ENCODE peak calls at places on chromosomes 12 and 14, in ten cellular contexts. J is ascending aorta, K is GM23248, Y is GM23338, A is mammary epithelial cell, Q is HL-60, W is cardiac muscle cell, T is ovary, I is PC-3, B is lower lobe of right lung. S is an unnamed sample. For H3K27me3, the result is how much of the 10 kb centered on the place peaks cover.

GRCh38 chr14:69483765-69484443 is 624 bp upstream of the PLEKHD1 start:
- DNase-seq in K (peak), Y (peak), J (no peak), I (peak), W (peak), B (no peak), T (peak), A (peak), Q (no peak), S (no peak)

GRCh38 chr14:62081012-62081612 is 318.9 kb downstream of the SNAPC1 start:
- DNase-seq in J (no peak), Q (no peak), Y (no peak), T (no peak), B (no peak), A (no peak), I (no peak), W (no peak), K (no peak), S (peak)

GRCh38 chr12:66240106-66240820 is 51.2 kb downstream of the IRAK3 start:
- DNase-seq in Q (peak), K (no peak), T (no peak), J (no peak), W (no peak), I (no peak), A (no peak), B (no peak), Y (no peak), S (no peak)

GRCh38 chr14:68639518-68640292 is 153.2 kb downstream of the ZFP36L1 start:
- DNase-seq in A (no peak), Y (no peak), K (no peak), T (no peak), J (no peak), I (no peak), Q (no peak), W (no peak), B (no peak), S (peak)

GRCh38 chr12:22615963-22616501 is 8.9 kb upstream of the ETNK1 start:
- DNase-seq in T (no peak), Y (peak), I (no peak), J (no peak), B (no peak), A (no peak), W (no peak), K (no peak), Q (no peak), S (no peak)

GRCh38 chr14:69855180-69855817 is 23.9 kb upstream of the SMOC1 start:
- DNase-seq in T (no peak), B (no peak), K (no peak), I (no peak), W (peak), J (no peak), Y (no peak), Q (no peak), A (no peak), S (no peak)

GRCh38 chr12:123431951-123432886 is 4.3 kb downstream of the RILPL2 start:
- DNase-seq in T (no peak), J (no peak), B (peak), Y (no peak), W (no peak), K (peak), I (no peak), A (peak), Q (no peak), S (no peak)

GRCh38 chr14:67418368-67419174 is 6.6 kb upstream of the PLEK2 start:
- DNase-seq in A (peak), Y (no peak), W (no peak), Q (no peak), B (no peak), I (peak), T (no peak), K (peak), J (no peak), S (no peak)

GRCh38 chr14:49051328-49052060 is 534.7 kb downstream of the RPS29 start:
- DNase-seq in B (no peak), A (no peak), Q (no peak), W (no peak), T (no peak), I (no peak), K (peak), Y (no peak), J (no peak), S (no peak)

GRCh38 chr12:117272690-117273089 is 82.4 kb upstream of the FBXO21 start:
- DNase-seq in T (no peak), I (no peak), K (no peak), Q (no peak), W (no peak), Y (no peak), J (no peak), A (no peak), B (no peak), S (no peak)

DNA sequence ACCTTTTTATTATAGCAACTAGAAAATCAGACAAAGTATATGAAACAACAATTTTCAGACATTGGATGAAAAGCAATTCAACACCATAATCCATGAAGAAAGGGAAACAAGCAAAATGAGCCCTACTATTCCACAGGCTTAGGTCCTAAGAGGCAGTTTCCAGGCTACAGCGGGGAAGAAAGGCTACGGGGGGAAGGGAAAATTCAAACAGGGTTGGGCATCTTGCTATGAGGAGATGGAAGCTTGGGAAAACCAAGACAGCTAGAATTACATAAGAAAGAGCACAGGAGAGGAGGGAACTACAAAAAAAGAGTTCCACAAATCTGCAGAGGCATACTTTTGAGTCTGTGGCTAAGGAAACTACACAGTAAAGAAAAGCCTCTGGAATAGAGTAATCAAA is 356.0 kb upstream of the CLEC14A start:
- DNase-seq in W (no peak), J (no peak), T (no peak), K (no peak), Y (peak), A (no peak), I (no peak), B (no peak), Q (no peak), S (no peak)
- H3K27me3 ChIP-seq in W (under half), J (under half), T (under half), K (under half), Y (under half), A (under half), I (under half), B (under half), Q (under half), S (under half)

GRCh38 chr12:45355750-45356149 is 139.9 kb downstream of the ANO6 start:
- DNase-seq in J (no peak), Y (no peak), I (peak), A (no peak), K (no peak), T (no peak), W (no peak), Q (no peak), B (no peak), S (no peak)
- H3K27ac ChIP-seq in J (peak), Y (no peak), I (no peak), A (no peak), K (no peak), T (no peak), W (peak), Q (no peak), B (no peak), S (no peak)

DNA sequence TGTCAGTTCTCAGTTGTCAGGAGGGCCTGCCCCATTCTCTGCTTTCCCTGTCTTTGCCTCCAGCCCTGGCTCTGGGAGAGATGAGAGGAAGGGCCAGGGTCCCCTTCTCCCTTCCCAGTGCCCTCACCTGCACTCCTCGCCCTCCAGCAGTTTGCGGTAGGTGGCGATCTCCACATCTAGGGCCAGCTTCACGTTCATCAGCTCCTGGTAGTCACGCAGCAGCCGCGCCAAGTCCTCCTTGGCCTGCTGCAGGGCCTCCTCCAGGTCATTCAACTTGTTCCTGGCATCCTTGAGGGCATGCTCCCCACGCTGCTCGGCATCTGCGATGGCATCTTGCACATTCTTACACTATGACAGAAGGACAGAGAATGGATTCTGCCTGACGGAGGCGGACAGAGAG is 5.4 kb downstream of the KRT2 start:
- DNase-seq in I (no peak), B (no peak), T (no peak), W (no peak), Y (peak), Q (no peak), A (no peak), J (no peak), K (no peak), S (no peak)
- H3K27me3 ChIP-seq in I (under half), B (under half), T (under half), W (under half), Y (under half), Q (under half), A (under half), J (under half), K (under half), S (under half)

GRCh38 chr14:36420288-36420687 is 99.7 kb downstream of the NKX2-1 start:
- DNase-seq in K (no peak), J (no peak), A (no peak), T (no peak), Q (no peak), I (no peak), Y (peak), W (no peak), B (no peak), S (no peak)
- H3K27ac ChIP-seq in K (no peak), J (no peak), A (no peak), T (no peak), Q (no peak), I (no peak), Y (no peak), W (no peak), B (no peak), S (no peak)

GRCh38 chr14:105475269-105475915 is 771 bp downstream of the CRIP2 start:
- DNase-seq in Y (peak), I (peak), W (no peak), T (peak), J (peak), K (peak), A (peak), Q (no peak), B (no peak), S (no peak)
- H3K27me3 ChIP-seq in Y (half or more), I (under half), W (under half), T (under half), J (under half), K (under half), A (under half), Q (under half), B (under half), S (under half)

GRCh38 chr14:64760916-64761315 is 56.7 kb downstream of the PLEKHG3 start:
- DNase-seq in Q (no peak), T (peak), A (no peak), K (no peak), B (peak), Y (no peak), I (no peak), J (no peak), W (no peak), S (peak)
- H3K27ac ChIP-seq in Q (no peak), T (peak), A (no peak), K (no peak), B (no peak), Y (no peak), I (peak), J (peak), W (no peak), S (peak)

S was measured in spleen.